ENCODE peak calls at places on chromosomes 11 and 22, in ten cellular contexts. One of them, this sample, is unnamed.

GRCh38 chr11:78138694-78139421 is 568 bp downstream of the ALG8 start:
- DNase-seq in breast epithelium: no peak
- DNase-seq in sigmoid colon: no peak
- DNase-seq in HCT116: peak; percentile 4
- DNase-seq in stomach: peak; percentile 41
- DNase-seq in transverse colon: peak; percentile 34
- DNase-seq in Panc1: no peak
- DNase-seq in upper lobe of left lung: no peak
- DNase-seq in K562: peak; percentile 58
- DNase-seq in prostate gland: no peak
- DNase-seq in this sample: no peak

GRCh38 chr11:111870522-111870886 is 877 bp downstream of the ALG9 start:
- DNase-seq in breast epithelium: no peak
- DNase-seq in sigmoid colon: no peak
- DNase-seq in HCT116: no peak
- DNase-seq in stomach: no peak
- DNase-seq in transverse colon: no peak
- DNase-seq in Panc1: no peak
- DNase-seq in upper lobe of left lung: no peak
- DNase-seq in K562: no peak
- DNase-seq in prostate gland: no peak
- DNase-seq in this sample: no peak

GRCh38 chr11:128867277-128867676 is at the start of gene KCNJ1:
- DNase-seq in breast epithelium: no peak
- DNase-seq in sigmoid colon: no peak
- DNase-seq in HCT116: no peak
- DNase-seq in stomach: no peak
- DNase-seq in transverse colon: no peak
- DNase-seq in Panc1: no peak
- DNase-seq in upper lobe of left lung: no peak
- DNase-seq in K562: no peak
- DNase-seq in prostate gland: no peak
- DNase-seq in this sample: peak; percentile 60

GRCh38 chr11:10752486-10752885 is 1.4 kb downstream of the CTR9 start:
- DNase-seq in breast epithelium: no peak
- DNase-seq in sigmoid colon: no peak
- DNase-seq in HCT116: no peak
- DNase-seq in stomach: no peak
- DNase-seq in transverse colon: no peak
- DNase-seq in Panc1: no peak
- DNase-seq in upper lobe of left lung: no peak
- DNase-seq in K562: no peak
- DNase-seq in prostate gland: no peak
- DNase-seq in this sample: no peak

GRCh38 chr11:92711913-92712312 is 257.5 kb upstream of the MTNR1B start:
- DNase-seq in breast epithelium: no peak
- DNase-seq in sigmoid colon: no peak
- DNase-seq in HCT116: no peak
- DNase-seq in stomach: no peak
- DNase-seq in transverse colon: no peak
- DNase-seq in Panc1: no peak
- DNase-seq in upper lobe of left lung: no peak
- DNase-seq in K562: no peak
- DNase-seq in prostate gland: no peak
- DNase-seq in this sample: no peak

GRCh38 chr11:16778876-16779275 is 40.4 kb downstream of the C11orf58 start:
- DNase-seq in breast epithelium: no peak
- DNase-seq in sigmoid colon: no peak
- DNase-seq in HCT116: no peak
- DNase-seq in stomach: peak; percentile 21
- DNase-seq in transverse colon: no peak
- DNase-seq in Panc1: no peak
- DNase-seq in upper lobe of left lung: peak; percentile 56
- DNase-seq in K562: no peak
- DNase-seq in prostate gland: no peak
- DNase-seq in this sample: no peak

GRCh38 chr11:68273056-68273738 is 1.4 kb upstream of the C11orf24 start:
- DNase-seq in breast epithelium: no peak
- DNase-seq in sigmoid colon: no peak
- DNase-seq in HCT116: no peak
- DNase-seq in stomach: no peak
- DNase-seq in transverse colon: no peak
- DNase-seq in Panc1: no peak
- DNase-seq in upper lobe of left lung: no peak
- DNase-seq in K562: no peak
- DNase-seq in prostate gland: no peak
- DNase-seq in this sample: no peak

GRCh38 chr11:83441171-83441570 is 155.0 kb upstream of the CCDC90B start:
- DNase-seq in breast epithelium: no peak
- DNase-seq in sigmoid colon: no peak
- DNase-seq in HCT116: no peak
- DNase-seq in stomach: no peak
- DNase-seq in transverse colon: no peak
- DNase-seq in Panc1: no peak
- DNase-seq in upper lobe of left lung: no peak
- DNase-seq in K562: no peak
- DNase-seq in prostate gland: no peak
- DNase-seq in this sample: no peak

GRCh38 chr11:3796346-3796745 is 1.0 kb downstream of the NUP98 start:
- DNase-seq in breast epithelium: no peak
- DNase-seq in sigmoid colon: no peak
- DNase-seq in HCT116: no peak
- DNase-seq in stomach: no peak
- DNase-seq in transverse colon: no peak
- DNase-seq in Panc1: no peak
- DNase-seq in upper lobe of left lung: no peak
- DNase-seq in K562: no peak
- DNase-seq in prostate gland: no peak
- DNase-seq in this sample: no peak

GRCh38 chr11:3796796-3797328 is 492 bp downstream of the NUP98 start:
- DNase-seq in breast epithelium: peak; percentile 58
- DNase-seq in sigmoid colon: no peak
- DNase-seq in HCT116: no peak
- DNase-seq in stomach: no peak
- DNase-seq in transverse colon: no peak
- DNase-seq in Panc1: no peak
- DNase-seq in upper lobe of left lung: no peak
- DNase-seq in K562: no peak
- DNase-seq in prostate gland: no peak
- DNase-seq in this sample: no peak

GRCh38 chr11:3799143-3799542 is 1.8 kb upstream of the NUP98 start:
- DNase-seq in breast epithelium: no peak
- DNase-seq in sigmoid colon: peak; percentile 57
- DNase-seq in HCT116: no peak
- DNase-seq in stomach: no peak
- DNase-seq in transverse colon: no peak
- DNase-seq in Panc1: no peak
- DNase-seq in upper lobe of left lung: no peak
- DNase-seq in K562: no peak
- DNase-seq in prostate gland: no peak
- DNase-seq in this sample: no peak

GRCh38 chr11:3795131-3796092 is 1.9 kb downstream of the NUP98 start:
- DNase-seq in breast epithelium: no peak
- DNase-seq in sigmoid colon: no peak
- DNase-seq in HCT116: no peak
- DNase-seq in stomach: no peak
- DNase-seq in transverse colon: no peak
- DNase-seq in Panc1: no peak
- DNase-seq in upper lobe of left lung: no peak
- DNase-seq in K562: no peak
- DNase-seq in prostate gland: no peak
- DNase-seq in this sample: no peak

DNA sequence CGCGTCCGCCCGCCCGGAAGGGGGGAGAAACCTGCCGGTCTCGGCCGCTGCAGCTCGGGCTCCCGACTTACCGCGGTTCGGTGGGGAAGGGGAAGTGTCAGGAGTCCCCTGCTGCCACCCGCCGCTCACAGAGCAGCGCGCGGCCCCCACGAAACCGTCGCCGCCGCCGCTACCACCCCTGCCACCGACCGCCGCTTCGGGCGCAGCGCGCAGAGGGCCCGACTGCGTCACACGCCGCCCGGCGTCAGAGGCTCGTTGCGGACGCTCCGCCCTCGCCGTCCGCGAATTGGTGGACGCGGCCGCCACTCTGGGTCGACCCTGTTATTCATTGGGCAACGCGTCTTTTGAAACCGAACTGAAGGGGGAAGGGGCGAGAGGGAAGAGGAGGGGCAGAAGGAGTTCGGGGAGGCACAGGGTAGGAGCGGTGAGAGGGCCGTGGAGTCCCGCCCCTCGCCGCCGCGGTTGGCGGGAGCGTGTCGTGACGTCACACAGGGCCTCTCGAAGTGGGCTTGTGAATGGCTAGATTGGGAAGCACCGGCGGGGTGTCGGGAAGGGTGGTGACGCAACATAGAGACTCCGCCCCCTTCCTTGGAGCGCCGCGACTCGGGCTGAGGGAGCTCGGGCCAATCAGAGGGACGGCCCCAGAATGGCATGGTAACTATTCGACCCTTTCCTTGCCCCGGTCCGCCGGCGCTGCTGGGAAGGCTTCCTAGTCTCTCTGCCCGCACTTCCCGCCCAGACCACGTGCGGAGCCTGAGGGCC is at the start of gene NUP98:
- DNase-seq in breast epithelium: peak; percentile 100
- DNase-seq in sigmoid colon: peak; percentile 100
- DNase-seq in HCT116: peak; percentile 99
- DNase-seq in stomach: peak; percentile 100
- DNase-seq in transverse colon: peak; percentile 100
- DNase-seq in Panc1: peak; percentile 100
- DNase-seq in upper lobe of left lung: peak; percentile 100
- DNase-seq in K562: peak; percentile 97
- DNase-seq in prostate gland: peak; percentile 100
- DNase-seq in this sample: peak; percentile 99
- TF ChIP-seq POLR2AphosphoS5 in breast epithelium: peak; percentile 99
- TF ChIP-seq POLR2AphosphoS5 in sigmoid colon: peak; percentile 99
- TF ChIP-seq POLR2AphosphoS5 in HCT116: peak; percentile 93
- TF ChIP-seq POLR2AphosphoS5 in stomach: peak; percentile 100
- TF ChIP-seq POLR2AphosphoS5 in transverse colon: peak; percentile 100
- TF ChIP-seq POLR2AphosphoS5 in Panc1: peak; percentile 97
- TF ChIP-seq POLR2AphosphoS5 in upper lobe of left lung: peak; percentile 99
- TF ChIP-seq POLR2AphosphoS5 in K562: peak; percentile 84
- TF ChIP-seq POLR2AphosphoS5 in prostate gland: peak; percentile 97
- TF ChIP-seq POLR2AphosphoS5 in this sample: peak; percentile 92

GRCh38 chr11:1333091-1333772 is 23.8 kb upstream of the TOLLIP start:
- DNase-seq in breast epithelium: no peak
- DNase-seq in sigmoid colon: no peak
- DNase-seq in HCT116: no peak
- DNase-seq in stomach: no peak
- DNase-seq in transverse colon: no peak
- DNase-seq in Panc1: no peak
- DNase-seq in upper lobe of left lung: no peak
- DNase-seq in K562: no peak
- DNase-seq in prostate gland: no peak
- DNase-seq in this sample: no peak

GRCh38 chr11:1335811-1336761 is 26.7 kb upstream of the TOLLIP start:
- DNase-seq in breast epithelium: no peak
- DNase-seq in sigmoid colon: peak; percentile 93
- DNase-seq in HCT116: no peak
- DNase-seq in stomach: peak; percentile 57
- DNase-seq in transverse colon: peak; percentile 69
- DNase-seq in Panc1: no peak
- DNase-seq in upper lobe of left lung: peak; percentile 88
- DNase-seq in K562: peak; percentile 82
- DNase-seq in prostate gland: peak; percentile 43
- DNase-seq in this sample: peak; percentile 85

GRCh38 chr11:1336836-1337646 is 27.6 kb upstream of the TOLLIP start:
- DNase-seq in breast epithelium: no peak
- DNase-seq in sigmoid colon: peak; percentile 84
- DNase-seq in HCT116: no peak
- DNase-seq in stomach: no peak
- DNase-seq in transverse colon: peak; percentile 41
- DNase-seq in Panc1: no peak
- DNase-seq in upper lobe of left lung: peak; percentile 92
- DNase-seq in K562: no peak
- DNase-seq in prostate gland: no peak
- DNase-seq in this sample: peak; percentile 83

GRCh38 chr11:1335264-1335810 is 25.9 kb upstream of the TOLLIP start:
- DNase-seq in breast epithelium: no peak
- DNase-seq in sigmoid colon: no peak
- DNase-seq in HCT116: no peak
- DNase-seq in stomach: no peak
- DNase-seq in transverse colon: no peak
- DNase-seq in Panc1: no peak
- DNase-seq in upper lobe of left lung: peak; percentile 51
- DNase-seq in K562: no peak
- DNase-seq in prostate gland: no peak
- DNase-seq in this sample: peak; percentile 63

DNA sequence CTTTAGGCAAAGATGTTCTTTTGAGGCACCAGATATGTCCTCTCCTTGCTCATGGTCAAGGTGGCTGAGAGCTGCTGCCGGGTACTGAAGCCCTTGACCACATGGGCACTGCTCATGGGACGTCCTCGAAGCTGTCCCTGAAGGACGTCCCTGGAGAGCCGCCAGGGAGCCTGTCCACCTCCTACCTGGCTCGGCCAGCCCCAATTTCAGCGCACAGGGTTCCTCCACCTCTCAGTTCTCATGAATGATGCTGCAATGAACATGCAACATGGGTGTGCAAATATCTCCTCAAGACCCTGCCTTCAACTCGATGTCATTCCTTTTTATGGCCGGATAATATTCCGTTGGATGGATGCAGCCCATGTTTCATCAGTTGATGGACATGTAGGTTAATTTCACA is 24.4 kb upstream of the TOLLIP start:
- DNase-seq in breast epithelium: no peak
- DNase-seq in sigmoid colon: peak; percentile 58
- DNase-seq in HCT116: no peak
- DNase-seq in stomach: no peak
- DNase-seq in transverse colon: no peak
- DNase-seq in Panc1: no peak
- DNase-seq in upper lobe of left lung: no peak
- DNase-seq in K562: no peak
- DNase-seq in prostate gland: no peak
- DNase-seq in this sample: no peak
- H3K9me3 ChIP-seq in breast epithelium: no peaks in the 10 kb centered on the region
- H3K9me3 ChIP-seq in sigmoid colon: no peaks in the 10 kb centered on the region
- H3K9me3 ChIP-seq in HCT116: no peaks in the 10 kb centered on the region
- H3K9me3 ChIP-seq in stomach: no peaks in the 10 kb centered on the region
- H3K9me3 ChIP-seq in transverse colon: no peaks in the 10 kb centered on the region
- H3K9me3 ChIP-seq in Panc1: no peaks in the 10 kb centered on the region
- H3K9me3 ChIP-seq in upper lobe of left lung: no peaks in the 10 kb centered on the region
- H3K9me3 ChIP-seq in K562: peaks cover 2% of the 10 kb centered on the region
- H3K9me3 ChIP-seq in prostate gland: no peaks in the 10 kb centered on the region
- H3K9me3 ChIP-seq in this sample: no peaks in the 10 kb centered on the region

DNA sequence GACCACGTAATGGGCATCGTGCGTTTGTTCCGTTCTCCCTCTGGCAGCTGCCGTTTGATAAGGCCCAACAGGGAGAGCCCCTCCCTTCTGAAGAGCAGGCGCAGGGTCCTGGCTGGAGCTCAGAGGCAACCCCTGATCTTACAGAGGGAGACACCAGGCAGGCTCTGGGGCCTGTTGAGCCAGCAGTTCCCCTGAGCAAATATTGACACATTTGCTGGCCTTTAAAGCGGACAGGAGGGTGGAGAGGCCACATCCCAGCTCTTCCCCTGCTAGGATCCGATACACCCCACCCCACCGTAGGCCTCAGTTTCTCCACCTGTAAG is 11.8 kb upstream of the C1QTNF6 start:
- DNase-seq in breast epithelium: no peak
- DNase-seq in sigmoid colon: no peak
- DNase-seq in HCT116: no peak
- DNase-seq in stomach: no peak
- DNase-seq in transverse colon: no peak
- DNase-seq in Panc1: no peak
- DNase-seq in upper lobe of left lung: no peak
- DNase-seq in K562: peak; percentile 65
- DNase-seq in prostate gland: peak; percentile 38
- DNase-seq in this sample: peak; percentile 64
- TF ChIP-seq CTCF in breast epithelium: no peak
- TF ChIP-seq CTCF in sigmoid colon: no peak
- TF ChIP-seq CTCF in HCT116: no peak
- TF ChIP-seq CTCF in stomach: no peak
- TF ChIP-seq CTCF in transverse colon: no peak
- TF ChIP-seq CTCF in Panc1: peak; percentile 15
- TF ChIP-seq CTCF in upper lobe of left lung: no peak
- TF ChIP-seq CTCF in K562: no peak
- TF ChIP-seq CTCF in prostate gland: no peak
- TF ChIP-seq CTCF in this sample: no peak

GRCh38 chr11:270451-271208 is 7.6 kb upstream of the NLRP6 start:
- DNase-seq in breast epithelium: no peak
- DNase-seq in sigmoid colon: no peak
- DNase-seq in HCT116: no peak
- DNase-seq in stomach: no peak
- DNase-seq in transverse colon: no peak
- DNase-seq in Panc1: no peak
- DNase-seq in upper lobe of left lung: no peak
- DNase-seq in K562: no peak
- DNase-seq in prostate gland: no peak
- DNase-seq in this sample: no peak

GRCh38 chr11:266676-267439 is 11.3 kb upstream of the NLRP6 start:
- DNase-seq in breast epithelium: no peak
- DNase-seq in sigmoid colon: no peak
- DNase-seq in HCT116: no peak
- DNase-seq in stomach: no peak
- DNase-seq in transverse colon: no peak
- DNase-seq in Panc1: no peak
- DNase-seq in upper lobe of left lung: no peak
- DNase-seq in K562: peak; percentile 86
- DNase-seq in prostate gland: no peak
- DNase-seq in this sample: peak; percentile 75

GRCh38 chr11:271316-271715 is 6.9 kb upstream of the NLRP6 start:
- DNase-seq in breast epithelium: no peak
- DNase-seq in sigmoid colon: no peak
- DNase-seq in HCT116: no peak
- DNase-seq in stomach: no peak
- DNase-seq in transverse colon: no peak
- DNase-seq in Panc1: no peak
- DNase-seq in upper lobe of left lung: peak; percentile 35
- DNase-seq in K562: no peak
- DNase-seq in prostate gland: no peak
- DNase-seq in this sample: no peak

GRCh38 chr11:269146-269890 is 8.9 kb upstream of the NLRP6 start:
- DNase-seq in breast epithelium: no peak
- DNase-seq in sigmoid colon: no peak
- DNase-seq in HCT116: no peak
- DNase-seq in stomach: no peak
- DNase-seq in transverse colon: no peak
- DNase-seq in Panc1: peak; percentile 68
- DNase-seq in upper lobe of left lung: no peak
- DNase-seq in K562: no peak
- DNase-seq in prostate gland: no peak
- DNase-seq in this sample: peak; percentile 76

GRCh38 chr11:267491-267994 is 10.7 kb upstream of the NLRP6 start:
- DNase-seq in breast epithelium: no peak
- DNase-seq in sigmoid colon: peak; percentile 84
- DNase-seq in HCT116: no peak
- DNase-seq in stomach: peak; percentile 60
- DNase-seq in transverse colon: peak; percentile 75
- DNase-seq in Panc1: no peak
- DNase-seq in upper lobe of left lung: no peak
- DNase-seq in K562: peak; percentile 68
- DNase-seq in prostate gland: peak; percentile 46
- DNase-seq in this sample: peak; percentile 86
- TF ChIP-seq POLR2AphosphoS5 in breast epithelium: no peak
- TF ChIP-seq POLR2AphosphoS5 in sigmoid colon: peak; percentile 50
- TF ChIP-seq POLR2AphosphoS5 in HCT116: no peak
- TF ChIP-seq POLR2AphosphoS5 in stomach: no peak
- TF ChIP-seq POLR2AphosphoS5 in transverse colon: peak; percentile 56
- TF ChIP-seq POLR2AphosphoS5 in Panc1: no peak
- TF ChIP-seq POLR2AphosphoS5 in upper lobe of left lung: peak; percentile 18
- TF ChIP-seq POLR2AphosphoS5 in K562: no peak
- TF ChIP-seq POLR2AphosphoS5 in prostate gland: no peak
- TF ChIP-seq POLR2AphosphoS5 in this sample: no peak